ENCODE peak calls at places on chromosomes 13 and 19, in ten cellular contexts. S, J, H, P, Z, F, U, K, T and A are unnamed samples.

GRCh38 chr19:11296264-11296663 is 304 bp downstream of the TSPAN16 start:
- DNase-seq in S (peak), J (no peak), H (no peak), P (no peak), Z (no peak), F (no peak), U (no peak), K (no peak), T (no peak), A (no peak)

GRCh38 chr13:113842336-113843062 is 21.4 kb downstream of the GAS6 start:
- DNase-seq in S (peak), J (no peak), H (no peak), P (no peak), Z (no peak), F (peak), U (no peak), K (no peak), T (no peak), A (no peak)

GRCh38 chr19:19822148-19822429 is 539 bp upstream of the ZNF506 start:
- DNase-seq in S (no peak), J (no peak), H (no peak), P (no peak), Z (no peak), F (no peak), U (no peak), K (no peak), T (no peak), A (peak)

GRCh38 chr13:50596103-50596502 is 247.4 kb downstream of the DLEU7 start:
- DNase-seq in S (no peak), J (no peak), H (no peak), P (no peak), Z (no peak), F (no peak), U (no peak), K (no peak), T (no peak), A (no peak)

GRCh38 chr13:20525144-20525600 is 485 bp downstream of the CRYL1 start:
- DNase-seq in S (peak), J (no peak), H (peak), P (peak), Z (no peak), F (peak), U (no peak), K (peak), T (no peak), A (peak)

GRCh38 chr19:56566904-56567273 is 379 bp upstream of the ZNF470 start:
- DNase-seq in S (peak), J (peak), H (no peak), P (no peak), Z (peak), F (peak), U (no peak), K (peak), T (peak), A (peak)

GRCh38 chr13:63389756-63390155 is 1974.1 kb upstream of the PCDH20 start:
- DNase-seq in S (no peak), J (no peak), H (no peak), P (no peak), Z (no peak), F (no peak), U (no peak), K (no peak), T (no peak), A (no peak)

GRCh38 chr19:54206030-54206830 is 5.6 kb downstream of the RPS9 start:
- DNase-seq in S (peak), J (no peak), H (no peak), P (no peak), Z (no peak), F (peak), U (no peak), K (no peak), T (no peak), A (no peak)

GRCh38 chr13:96089749-96090239 is at the start of gene HS6ST3:
- DNase-seq in S (peak), J (no peak), H (peak), P (no peak), Z (peak), F (peak), U (no peak), K (peak), T (peak), A (no peak)

GRCh38 chr13:96551540-96551939 is 442.7 kb downstream of the OXGR1 start:
- DNase-seq in S (peak), J (no peak), H (no peak), P (no peak), Z (no peak), F (no peak), U (no peak), K (no peak), T (no peak), A (no peak)

GRCh38 chr19:38686530-38686888 is 39.1 kb downstream of the ACTN4 start:
- DNase-seq in S (no peak), J (no peak), H (no peak), P (no peak), Z (no peak), F (no peak), U (peak), K (no peak), T (no peak), A (no peak)

GRCh38 chr13:97384366-97384765 is 49.6 kb upstream of the RAP2A start:
- DNase-seq in S (no peak), J (no peak), H (no peak), P (no peak), Z (no peak), F (no peak), U (no peak), K (no peak), T (no peak), A (no peak)

GRCh38 chr13:110714798-110715394 is 1.4 kb downstream of the ING1 start:
- DNase-seq in S (peak), J (peak), H (no peak), P (no peak), Z (peak), F (peak), U (no peak), K (peak), T (peak), A (no peak)